ENCODE peak calls at places on chromosomes 11 and 22, in eight cellular contexts. A, Z, R, Y, P, X, J and V are unnamed samples.

GRCh38 chr22:50674606-50675552 is 2.3 kb downstream of the SHANK3 start:
- DNase-seq in J (no peak), Y (no peak), Z (peak; percentile 20), A (peak; percentile 49), P (no peak), R (no peak), X (peak; percentile 51), V (peak; percentile 23)

GRCh38 chr11:83736689-83737088 is 450.5 kb upstream of the CCDC90B start:
- DNase-seq in X (no peak), J (no peak), A (no peak), P (no peak), Z (no peak), R (no peak), Y (no peak), V (no peak)

GRCh38 chr11:86155210-86155844 is 86.4 kb upstream of the PICALM start:
- DNase-seq in A (no peak), J (no peak), X (no peak), R (no peak), Z (no peak), Y (no peak), P (no peak), V (no peak)

GRCh38 chr22:40237788-40238424 is 60.2 kb downstream of the TNRC6B start:
- DNase-seq in Z (no peak), X (no peak), Y (no peak), P (no peak), A (no peak), R (no peak), J (no peak), V (no peak)

GRCh38 chr11:76380161-76380976 is 563 bp downstream of the THAP12 start:
- DNase-seq in Y (peak; percentile 40), P (peak; percentile 26), Z (peak; percentile 66), J (peak; percentile 47), R (no peak), X (peak; percentile 60), A (peak; percentile 14), V (peak; percentile 36)

GRCh38 chr22:22973336-22973735 is 85.7 kb downstream of the IGLL5 start:
- DNase-seq in P (no peak), A (no peak), X (no peak), R (no peak), Y (no peak), J (no peak), Z (no peak), V (no peak)

GRCh38 chr11:84234011-84234410 is 947.8 kb upstream of the CCDC90B start:
- DNase-seq in J (no peak), Z (no peak), R (no peak), Y (no peak), P (no peak), X (no peak), A (no peak), V (no peak)

GRCh38 chr11:134531331-134532135 is 119.5 kb upstream of the B3GAT1 start:
- DNase-seq in X (no peak), P (no peak), A (no peak), Y (no peak), R (no peak), Z (no peak), J (no peak), V (no peak)

GRCh38 chr11:92227233-92227593 is 2.6 kb downstream of the FAT3 start:
- DNase-seq in Y (peak; percentile 46), R (no peak), J (no peak), A (no peak), Z (no peak), X (peak; percentile 1), P (no peak), V (peak; percentile 54)

GRCh38 chr22:46362221-46362933 is 26.9 kb downstream of the TRMU start:
- DNase-seq in R (no peak), Z (no peak), X (no peak), A (no peak), J (no peak), P (no peak), Y (no peak), V (no peak)